ENCODE peak calls at places on chromosomes 7 and 10, in six cellular contexts. D, I, F, V, Z and L are unnamed samples.

GRCh38 chr10:86899670-86900276 is 57.6 kb downstream of the MMRN2 start:
- DNase-seq in I (peak; percentile 80), V (peak; percentile 84), Z (peak; percentile 91), D (peak; percentile 33), F (peak; percentile 75), L (no peak)

GRCh38 chr7:71735961-71736556 is 604.1 kb downstream of the GALNT17 start:
- DNase-seq in D (peak; percentile 59), V (peak; percentile 58), Z (peak; percentile 81), F (peak; percentile 85), I (peak; percentile 63), L (peak; percentile 49)

GRCh38 chr7:102152672-102153585 is 133.7 kb upstream of the SH2B2 start:
- DNase-seq in I (peak; percentile 47), F (peak; percentile 37), D (no peak), V (peak; percentile 59), Z (no peak), L (no peak)

GRCh38 chr7:28800150-28800549 is 158.0 kb downstream of the TRIL start:
- DNase-seq in V (no peak), D (no peak), F (no peak), I (no peak), Z (peak; percentile 36), L (peak; percentile 55)

GRCh38 chr10:72822342-72822986 is 71.1 kb upstream of the OIT3 start:
- DNase-seq in I (no peak), F (no peak), D (no peak), V (no peak), Z (no peak), L (no peak)

GRCh38 chr10:8061274-8062211 is 7.1 kb downstream of the GATA3 start:
- DNase-seq in V (no peak), Z (no peak), I (no peak), D (no peak), F (peak; percentile 50), L (no peak)

GRCh38 chr10:17003666-17004065 is 125.9 kb downstream of the CUBN start:
- DNase-seq in Z (no peak), I (no peak), V (no peak), F (no peak), D (no peak), L (no peak)

GRCh38 chr10:77925410-77925794 is 1.2 kb downstream of the DLG5 start:
- DNase-seq in D (no peak), V (peak; percentile 65), F (no peak), I (peak; percentile 51), Z (peak; percentile 32), L (no peak)

GRCh38 chr10:69965919-69966662 is 86.6 kb upstream of the MACROH2A2 start:
- DNase-seq in F (no peak), I (peak; percentile 28), V (peak; percentile 6), Z (no peak), D (no peak), L (no peak)

GRCh38 chr7:124536156-124536762 is 229.3 kb downstream of the GPR37 start:
- DNase-seq in I (peak; percentile 74), F (no peak), Z (no peak), D (no peak), V (no peak), L (no peak)

GRCh38 chr10:126569513-126570447 is 100.7 kb downstream of the C10orf90 start:
- DNase-seq in V (no peak), F (no peak), D (no peak), I (peak; percentile 84), Z (no peak), L (no peak)

GRCh38 chr10:50279489-50279888 is 28.2 kb upstream of the ASAH2 start:
- DNase-seq in D (no peak), Z (no peak), V (no peak), F (peak; percentile 53), I (no peak), L (no peak)

GRCh38 chr10:80454526-80455460 is 683 bp downstream of the TSPAN14 start:
- DNase-seq in F (peak; percentile 56), V (peak; percentile 88), I (peak; percentile 35), Z (no peak), D (peak; percentile 52), L (peak; percentile 74)

GRCh38 chr7:125934539-125934938 is 1004.9 kb upstream of the POT1 start:
- DNase-seq in D (no peak), Z (no peak), I (no peak), F (no peak), V (no peak), L (no peak)

GRCh38 chr7:28409716-28410627 is 2.3 kb upstream of the CREB5 start:
- DNase-seq in Z (peak; percentile 20), V (peak; percentile 25), I (peak; percentile 40), F (peak; percentile 75), D (no peak), L (no peak)

GRCh38 chr10:44860811-44861751 is 50.1 kb upstream of the TMEM72 start:
- DNase-seq in F (no peak), Z (peak; percentile 22), I (peak; percentile 59), D (no peak), V (no peak), L (no peak)

GRCh38 chr10:132712698-132713232 is 73.2 kb downstream of the NKX6-2 start:
- DNase-seq in D (no peak), V (no peak), Z (no peak), I (no peak), F (no peak), L (peak; percentile 37)

GRCh38 chr10:129870926-129871660 is 93.0 kb downstream of the EBF3 start:
- DNase-seq in V (no peak), F (peak; percentile 76), Z (peak; percentile 44), D (no peak), I (peak; percentile 11), L (no peak)

DNA sequence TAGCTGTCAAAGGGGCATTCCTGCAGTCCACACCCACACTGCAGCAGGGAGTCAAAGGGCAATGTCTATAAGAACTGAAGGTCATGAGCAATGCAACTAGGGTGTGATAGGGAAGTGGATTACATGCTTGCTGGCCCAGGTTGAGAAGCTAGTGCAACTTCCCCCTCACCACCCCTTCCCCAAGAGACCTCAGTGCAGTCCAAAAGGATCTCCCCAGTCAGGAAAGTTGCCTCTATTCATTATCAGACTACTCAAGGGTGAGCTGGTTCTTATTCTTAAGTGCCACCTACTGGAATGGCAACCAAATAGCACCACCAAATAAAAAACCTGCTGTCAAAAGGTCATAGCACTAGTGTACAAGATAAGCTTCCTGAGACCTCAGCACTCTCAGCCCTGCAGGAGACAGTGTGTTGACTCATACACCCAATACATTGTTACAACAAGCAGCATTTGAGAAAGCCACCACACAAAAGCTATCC is 28.2 kb downstream of the MTERF1 start:
- DNase-seq in V (no peak), D (peak; percentile 45), Z (no peak), F (peak; percentile 12), I (no peak), L (no peak)
- TF ChIP-seq CTCF in V (no peak), D (peak; percentile 73), Z (no peak), F (peak; percentile 41), I (no peak), L (no peak)

GRCh38 chr10:48633381-48634197 is 28.7 kb upstream of the ARHGAP22 start:
- DNase-seq in F (no peak), Z (no peak), V (no peak), D (no peak), I (no peak), L (no peak)

GRCh38 chr10:48636231-48636630 is 31.4 kb upstream of the ARHGAP22 start:
- DNase-seq in F (no peak), V (no peak), Z (no peak), I (no peak), D (no peak), L (no peak)

GRCh38 chr10:48634198-48634983 is 29.5 kb upstream of the ARHGAP22 start:
- DNase-seq in I (peak; percentile 91), F (no peak), D (peak; percentile 69), Z (peak; percentile 41), V (peak; percentile 33), L (no peak)

GRCh38 chr10:48636901-48637300 is 32.0 kb upstream of the ARHGAP22 start:
- DNase-seq in F (no peak), Z (no peak), D (no peak), I (no peak), V (no peak), L (no peak)

DNA sequence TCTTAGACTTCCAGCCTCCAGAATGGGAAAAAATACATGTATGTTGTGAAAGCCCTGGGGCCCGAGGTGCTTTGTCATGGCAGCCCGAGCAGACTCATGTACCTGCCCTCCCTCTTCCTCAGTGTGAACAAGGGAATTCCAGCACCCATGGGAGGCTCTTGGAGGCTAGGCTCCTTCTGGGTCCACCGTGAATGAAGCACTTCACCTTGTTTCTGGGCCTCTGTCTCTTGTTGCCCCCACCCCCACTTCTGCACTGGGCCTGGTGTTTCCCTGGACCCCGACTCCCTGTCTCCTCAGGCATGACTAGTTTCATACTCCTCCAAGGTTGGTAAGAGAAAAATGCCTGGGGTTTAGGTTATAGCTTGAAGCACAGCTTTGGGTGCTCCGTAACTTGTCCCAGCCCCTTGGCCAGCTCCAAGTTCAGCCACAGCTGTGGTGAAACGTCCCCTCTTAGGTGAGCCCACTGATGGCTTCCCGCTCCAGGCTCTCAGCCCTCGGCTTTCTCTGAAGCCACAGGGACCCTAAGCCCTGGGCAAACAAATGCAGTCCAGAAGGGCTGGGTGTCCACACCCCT is 30.2 kb upstream of the ARHGAP22 start:
- DNase-seq in F (no peak), D (no peak), Z (no peak), V (no peak), I (no peak), L (no peak)
- H3K4me3 ChIP-seq in F (no peak overlapping the region), D (no peak overlapping the region), Z (no peak overlapping the region), V (no peak overlapping the region), I (no peak overlapping the region), L (no peak overlapping the region)

DNA sequence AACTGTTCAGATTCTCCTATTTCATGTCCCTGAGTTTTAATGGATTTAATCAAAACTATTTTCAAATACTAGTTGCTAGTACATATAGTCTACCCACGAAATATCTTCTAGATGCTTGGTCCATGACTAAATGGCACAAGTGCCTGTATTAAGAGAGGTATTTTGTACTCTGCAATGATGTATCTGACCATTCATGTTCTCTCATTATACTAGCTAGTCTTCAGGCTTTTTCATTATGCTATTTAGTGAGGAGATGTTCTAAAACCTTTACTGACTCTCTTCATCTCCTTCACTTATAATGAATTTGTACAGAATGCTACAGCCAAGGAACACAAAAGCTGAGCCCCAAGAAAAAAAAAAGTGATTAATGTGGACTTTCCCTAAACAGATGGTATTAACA is 222.5 kb downstream of the AHR start:
- DNase-seq in D (no peak), I (no peak), V (no peak), F (no peak), Z (no peak), L (no peak)
- H3K27ac ChIP-seq in D (no peak overlapping the region), I (no peak overlapping the region), V (no peak overlapping the region), F (no peak overlapping the region), Z (peak overlapping the region; percentile 71), L (no peak overlapping the region)

DNA sequence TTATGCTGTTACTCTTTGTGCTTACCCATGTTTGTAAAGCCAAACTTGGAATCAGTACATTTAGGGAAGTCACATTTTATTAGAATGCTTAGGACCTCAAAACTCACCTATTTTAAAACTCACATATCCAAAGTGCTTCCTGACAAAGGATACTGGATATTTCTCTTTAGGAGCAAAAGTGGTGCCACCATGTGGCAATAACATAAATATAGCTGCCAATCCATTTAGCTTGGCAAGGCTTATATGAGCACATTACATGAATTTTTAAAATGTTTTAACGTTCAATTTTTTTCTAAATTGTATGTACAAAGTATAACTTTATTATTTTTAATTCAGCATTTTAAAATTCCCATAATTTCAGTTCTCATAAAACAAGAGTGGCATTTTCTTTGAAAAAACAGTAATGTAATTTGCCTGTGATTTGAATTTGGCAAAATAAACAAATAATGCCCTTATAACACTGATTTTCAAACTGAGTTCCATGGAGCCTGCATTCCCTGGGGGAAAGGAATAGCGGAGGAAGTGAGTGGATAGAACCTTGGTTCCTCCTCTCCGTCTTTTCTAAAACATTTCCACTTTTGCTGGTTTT is 75.4 kb downstream of the HDAC9 start:
- DNase-seq in D (peak; percentile 39), I (peak; percentile 70), Z (no peak), F (peak; percentile 21), V (no peak), L (no peak)
- TF ChIP-seq CTCF in D (peak; percentile 86), I (peak; percentile 31), Z (peak; percentile 46), F (peak; percentile 56), V (no peak), L (peak; percentile 55)